ENCODE peak calls at places on chromosomes 3 and 15, in eight cellular contexts. S is dorsolateral prefrontal cortex; K is endothelial cell; T is CD8-positive, alpha-beta T cell; U is breast epithelium; Q is PC-9; W is mucosa of descending colon; M is AG04450. P is an unnamed sample.
A peak's percentile ranks its signal among the peaks of the same experiment; 100 is the strongest.

GRCh38 chr3:69051796-69052566 is at the start of gene TMF1:
- DNase-seq in Q (peak; percentile 93), U (peak; percentile 97), M (peak; percentile 99), T (peak; percentile 98), K (peak; percentile 96), S (peak; percentile 97), W (peak; percentile 99), P (peak; percentile 98)

GRCh38 chr15:35596261-35596660 is 50.3 kb upstream of the DPH6 start:
- DNase-seq in S (no peak), Q (no peak), U (no peak), K (no peak), W (no peak), T (no peak), M (no peak), P (no peak)

GRCh38 chr15:57160823-57161560 is 215.3 kb upstream of the CGNL1 start:
- DNase-seq in T (no peak), U (no peak), W (no peak), K (no peak), S (no peak), M (no peak), Q (no peak), P (no peak)

GRCh38 chr3:81929697-81930096 is 168.3 kb upstream of the GBE1 start:
- DNase-seq in W (peak; percentile 3), K (no peak), U (no peak), S (no peak), T (no peak), Q (no peak), M (no peak), P (no peak)

GRCh38 chr3:155248531-155249187 is 44.8 kb downstream of the STRIT1 start:
- DNase-seq in W (no peak), Q (no peak), M (no peak), S (no peak), K (no peak), U (no peak), T (no peak), P (no peak)

GRCh38 chr3:119311191-119311925 is 17.2 kb downstream of the ARHGAP31 start:
- DNase-seq in M (no peak), U (no peak), K (no peak), T (no peak), S (no peak), Q (no peak), W (no peak), P (no peak)

GRCh38 chr3:196339493-196340254 is 1.5 kb upstream of the TM4SF19 start:
- DNase-seq in T (no peak), K (no peak), M (no peak), U (no peak), W (no peak), Q (peak; percentile 65), S (no peak), P (no peak)

GRCh38 chr3:49213541-49213943 is 42.1 kb downstream of the KLHDC8B start:
- DNase-seq in S (no peak), M (no peak), T (no peak), U (no peak), K (no peak), W (no peak), Q (no peak), P (no peak)

GRCh38 chr3:72338082-72338941 is 509.9 kb downstream of the SHQ1 start:
- DNase-seq in S (no peak), M (no peak), K (no peak), T (no peak), W (no peak), U (no peak), Q (no peak), P (no peak)

GRCh38 chr3:74426571-74426970 is 187.9 kb downstream of the CNTN3 start:
- DNase-seq in S (no peak), Q (no peak), W (no peak), U (no peak), K (no peak), M (no peak), T (no peak), P (no peak)

GRCh38 chr3:132659370-132660055 is at the start of gene ACAD11:
- DNase-seq in T (peak; percentile 29), M (peak; percentile 15), U (peak; percentile 62), S (peak; percentile 59), W (peak; percentile 76), Q (peak; percentile 69), K (peak; percentile 73), P (peak; percentile 67)

GRCh38 chr3:184229424-184230080 is at the start of gene VWA5B2:
- DNase-seq in M (no peak), K (peak; percentile 63), S (peak; percentile 66), T (peak; percentile 75), Q (peak; percentile 87), U (no peak), W (peak; percentile 33), P (peak; percentile 72)

GRCh38 chr15:85652457-85652856 is 142.3 kb downstream of the KLHL25 start:
- DNase-seq in U (no peak), K (no peak), W (no peak), S (no peak), M (no peak), T (no peak), Q (no peak), P (no peak)

GRCh38 chr3:190385835-190386688 is 1.9 kb upstream of the CLDN16 start:
- DNase-seq in U (no peak), S (no peak), K (no peak), Q (peak; percentile 53), M (peak; percentile 84), W (no peak), T (no peak), P (no peak)

GRCh38 chr3:181794036-181794790 is 82.5 kb downstream of the SOX2 start:
- DNase-seq in T (no peak), S (no peak), K (no peak), W (no peak), Q (no peak), M (no peak), U (no peak), P (no peak)

GRCh38 chr3:157573281-157573680 is 70.1 kb upstream of the VEPH1 start:
- DNase-seq in M (no peak), K (no peak), T (no peak), S (no peak), Q (no peak), W (no peak), U (no peak), P (no peak)

GRCh38 chr3:30658328-30659052 is 52.1 kb downstream of the TGFBR2 start:
- DNase-seq in W (peak; percentile 35), K (no peak), Q (peak; percentile 9), U (no peak), T (peak; percentile 70), M (peak; percentile 43), S (no peak), P (no peak)

GRCh38 chr3:152196782-152197181 is 71.9 kb upstream of the MBNL1 start:
- DNase-seq in Q (no peak), U (no peak), W (no peak), M (no peak), S (no peak), T (no peak), K (no peak), P (no peak)

GRCh38 chr15:68463996-68464395 is 32.0 kb upstream of the ITGA11 start:
- DNase-seq in K (no peak), Q (no peak), T (no peak), S (no peak), U (no peak), W (no peak), M (no peak), P (no peak)

GRCh38 chr3:17194116-17194515 is 309.4 kb downstream of the PLCL2 start:
- DNase-seq in M (no peak), S (no peak), W (no peak), Q (no peak), U (no peak), T (no peak), K (no peak), P (no peak)

GRCh38 chr15:55198706-55199105 is 2.0 kb upstream of the RSL24D1 start:
- DNase-seq in U (no peak), Q (no peak), M (no peak), S (no peak), T (no peak), W (no peak), K (no peak), P (no peak)

GRCh38 chr3:50611464-50612233 is at the start of gene CISH:
- DNase-seq in S (peak; percentile 73), M (peak; percentile 86), Q (peak; percentile 91), K (peak; percentile 94), W (peak; percentile 98), T (peak; percentile 88), U (peak; percentile 92), P (peak; percentile 88)
- TF ChIP-seq CTCF in S (peak; percentile 11), M (peak; percentile 61), Q (no peak), K (peak; percentile 64), W (no peak), T (no peak), U (peak; percentile 37), P (peak; percentile 58)

GRCh38 chr3:37971467-37971866 is 19.1 kb upstream of the VILL start:
- DNase-seq in Q (no peak), U (no peak), W (no peak), K (no peak), T (no peak), M (no peak), S (no peak), P (no peak)
- TF ChIP-seq CTCF in Q (no peak), U (no peak), W (no peak), K (no peak), T (no peak), M (no peak), S (no peak), P (no peak)

GRCh38 chr3:53728606-53729005 is 117.6 kb downstream of the CHDH start:
- DNase-seq in M (no peak), U (no peak), K (no peak), S (no peak), W (no peak), Q (no peak), T (no peak), P (no peak)

GRCh38 chr3:53731934-53732624 is 114.1 kb downstream of the CHDH start:
- DNase-seq in M (no peak), W (no peak), U (no peak), K (no peak), T (no peak), Q (no peak), S (no peak), P (no peak)

GRCh38 chr3:53729130-53729529 is 117.1 kb downstream of the CHDH start:
- DNase-seq in S (no peak), T (no peak), W (no peak), Q (no peak), K (no peak), M (no peak), U (no peak), P (no peak)

GRCh38 chr3:53730565-53730964 is 115.7 kb downstream of the CHDH start:
- DNase-seq in T (no peak), Q (no peak), K (no peak), M (no peak), U (no peak), W (peak; percentile 27), S (no peak), P (no peak)

DNA sequence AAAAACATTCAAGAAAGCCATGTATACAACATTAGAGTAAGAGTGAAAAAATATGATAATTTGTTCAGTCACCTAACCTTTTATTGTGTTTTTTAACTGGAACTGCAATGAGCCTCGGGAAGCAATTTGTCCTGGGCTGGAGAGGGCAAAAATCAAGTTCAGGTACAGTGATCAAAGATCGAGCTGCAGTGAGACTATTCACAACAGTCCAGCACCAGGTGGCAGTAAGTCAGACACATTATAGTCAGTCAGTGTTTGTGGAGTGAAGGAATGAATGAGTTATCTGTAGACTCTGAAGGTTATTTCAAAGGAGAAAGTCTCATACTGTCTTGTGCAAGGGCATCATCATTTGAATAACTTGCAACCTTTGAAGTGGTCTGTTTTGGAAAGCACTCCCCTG is 116.6 kb downstream of the CHDH start:
- DNase-seq in Q (no peak), S (no peak), T (no peak), M (no peak), K (no peak), U (no peak), W (peak; percentile 40), P (no peak)
- TF ChIP-seq CTCF in Q (no peak), S (no peak), T (no peak), M (peak; percentile 5), K (no peak), U (no peak), W (no peak), P (no peak)

GRCh38 chr3:124923833-124924232 is 10.7 kb downstream of the MUC13 start:
- DNase-seq in U (no peak), Q (no peak), W (no peak), T (no peak), M (no peak), K (no peak), S (no peak), P (no peak)
- TF ChIP-seq CTCF in U (no peak), Q (peak; percentile 31), W (no peak), T (no peak), M (peak; percentile 33), K (no peak), S (no peak), P (no peak)

P was measured in mesothelial cell of epicardium.